ENCODE peak calls at places on chromosomes 1 and 21, in five cellular contexts. K, L, I, J and N are unnamed samples.

GRCh38 chr1:22721122-22721873 is 10.7 kb downstream of the EPHB2 start:
- DNase-seq in K (no peak), L (no peak), I (no peak), J (no peak), N (no peak)

GRCh38 chr1:78996791-78997190 is 9.7 kb downstream of the ADGRL4 start:
- DNase-seq in K (no peak), L (no peak), I (no peak), J (no peak), N (no peak)

GRCh38 chr1:210362526-210362925 is 33.8 kb downstream of the HHAT start:
- DNase-seq in K (no peak), L (no peak), I (no peak), J (no peak), N (no peak)

GRCh38 chr1:200154069-200154767 is 126.7 kb downstream of the NR5A2 start:
- DNase-seq in K (no peak), L (peak; percentile 62), I (no peak), J (no peak), N (no peak)

GRCh38 chr1:1847061-1847460 is 43.8 kb downstream of the GNB1 start:
- DNase-seq in K (no peak), L (no peak), I (no peak), J (no peak), N (no peak)

GRCh38 chr1:210360852-210361477 is 32.3 kb downstream of the HHAT start:
- DNase-seq in K (peak; percentile 24), L (peak; percentile 37), I (peak; percentile 40), J (peak; percentile 55), N (no peak)

GRCh38 chr1:66346057-66346795 is 187.7 kb upstream of the SGIP1 start:
- DNase-seq in K (no peak), L (no peak), I (no peak), J (no peak), N (no peak)

GRCh38 chr21:36245115-36245514 is 74.9 kb upstream of the MORC3 start:
- DNase-seq in K (no peak), L (no peak), I (no peak), J (no peak), N (no peak)

GRCh38 chr21:45496151-45496967 is 45.9 kb downstream of the SLC19A1 start:
- DNase-seq in K (no peak), L (no peak), I (no peak), J (no peak), N (no peak)

GRCh38 chr1:45543599-45544417 is 6.8 kb upstream of the AKR1A1 start:
- DNase-seq in K (no peak), L (peak; percentile 52), I (no peak), J (no peak), N (no peak)

GRCh38 chr1:58515794-58516401 is 30.6 kb downstream of the OMA1 start:
- DNase-seq in K (peak; percentile 50), L (peak; percentile 70), I (peak; percentile 68), J (peak; percentile 78), N (peak; percentile 14)

GRCh38 chr21:45455321-45456013 is 50.5 kb downstream of the COL18A1 start:
- DNase-seq in K (no peak), L (peak; percentile 69), I (peak; percentile 77), J (no peak), N (no peak)

GRCh38 chr1:238063454-238063853 is 172.7 kb upstream of the ZP4 start:
- DNase-seq in K (no peak), L (peak; percentile 89), I (no peak), J (no peak), N (no peak)

GRCh38 chr1:96865731-96866684 is 144.4 kb downstream of the PTBP2 start:
- DNase-seq in K (no peak), L (peak; percentile 19), I (no peak), J (no peak), N (no peak)

GRCh38 chr1:119011706-119012105 is 23.6 kb upstream of the TBX15 start:
- DNase-seq in K (no peak), L (no peak), I (no peak), J (no peak), N (no peak)

GRCh38 chr1:999797-1000356 is at the start of gene HES4:
- DNase-seq in K (peak; percentile 91), L (peak; percentile 97), I (peak; percentile 90), J (peak; percentile 85), N (peak; percentile 83)

GRCh38 chr1:234564035-234565029 is 45.6 kb downstream of the IRF2BP2 start:
- DNase-seq in K (no peak), L (peak; percentile 97), I (peak; percentile 39), J (no peak), N (no peak)

GRCh38 chr21:10521091-10521598 is at the start of gene TPTE:
- DNase-seq in K (no peak), L (peak; percentile 43), I (no peak), J (no peak), N (no peak)

GRCh38 chr1:229874150-229874549 is 192.9 kb upstream of the GALNT2 start:
- DNase-seq in K (no peak), L (no peak), I (no peak), J (no peak), N (no peak)

GRCh38 chr1:9235123-9235513 is 544 bp downstream of the H6PD start:
- DNase-seq in K (no peak), L (peak; percentile 70), I (no peak), J (peak; percentile 54), N (peak; percentile 42)